ENCODE peak calls at places on chromosome 3, in four cellular contexts. Z is EL; D is sciatic nerve; O is activated CD4-positive, alpha-beta T cell treated with anti-CD3 and anti-CD28 coated beads for 24 hours. H is an unnamed sample.

GRCh38 chr3:17025594-17026139 is 140.9 kb downstream of the PLCL2 start:
- DNase-seq in Z (no peak), D (no peak), O (peak), H (no peak)

GRCh38 chr3:107679911-107680310 is 157.1 kb downstream of the BBX start:
- DNase-seq in Z (no peak), D (no peak), O (no peak), H (no peak)

GRCh38 chr3:186121968-186122367 is 13.1 kb upstream of the ETV5 start:
- DNase-seq in Z (no peak), D (no peak), O (no peak), H (no peak)

GRCh38 chr3:151210676-151211381 is 7.8 kb upstream of the GPR171 start:
- DNase-seq in Z (no peak), D (no peak), O (no peak), H (no peak)

GRCh38 chr3:155407971-155408370 is 114.5 kb upstream of the STRIT1 start:
- DNase-seq in Z (no peak), D (no peak), O (no peak), H (no peak)

GRCh38 chr3:142596726-142597088 is 514 bp downstream of the PLS1 start:
- DNase-seq in Z (no peak), D (no peak), O (no peak), H (no peak)

GRCh38 chr3:14386254-14386653 is 16.2 kb upstream of the SLC6A6 start:
- DNase-seq in Z (no peak), D (no peak), O (no peak), H (no peak)

GRCh38 chr3:12906141-12906915 is 65.0 kb upstream of the RPL32 start:
- DNase-seq in Z (no peak), D (no peak), O (no peak), H (no peak)

GRCh38 chr3:12286927-12287726 is 1.7 kb upstream of the PPARG start:
- DNase-seq in Z (peak), D (no peak), O (no peak), H (no peak)

GRCh38 chr3:48248095-48248863 is 7.4 kb downstream of the ZNF589 start:
- DNase-seq in Z (no peak), D (no peak), O (no peak), H (no peak)

GRCh38 chr3:194279106-194279505 is 72.0 kb downstream of the CPN2 start:
- DNase-seq in Z (no peak), D (peak), O (no peak), H (peak)

GRCh38 chr3:121730940-121731687 is 18.4 kb downstream of the GOLGB1 start:
- DNase-seq in Z (no peak), D (no peak), O (no peak), H (no peak)

GRCh38 chr3:134357914-134358811 is 16.1 kb downstream of the AMOTL2 start:
- DNase-seq in Z (peak), D (peak), O (no peak), H (no peak)

GRCh38 chr3:134642445-134643149 is 8.2 kb downstream of the KY start:
- DNase-seq in Z (no peak), D (no peak), O (no peak), H (peak)

GRCh38 chr3:58102976-58103447 is 94.8 kb downstream of the FLNB start:
- DNase-seq in Z (no peak), D (no peak), O (no peak), H (no peak)

GRCh38 chr3:132135628-132136333 is 101.0 kb upstream of the CPNE4 start:
- DNase-seq in Z (peak), D (no peak), O (no peak), H (no peak)

GRCh38 chr3:193509103-193509965 is 45.4 kb downstream of the ATP13A4 start:
- DNase-seq in Z (no peak), D (no peak), O (no peak), H (no peak)

GRCh38 chr3:48215466-48215865 is 7.8 kb upstream of the CAMP start:
- DNase-seq in Z (no peak), D (no peak), O (no peak), H (no peak)

GRCh38 chr3:195388380-195388779 is 54.4 kb downstream of the ACAP2 start:
- DNase-seq in Z (no peak), D (no peak), O (no peak), H (no peak)

GRCh38 chr3:100210777-100211145 is 50.0 kb upstream of the TBC1D23 start:
- DNase-seq in Z (peak), D (no peak), O (no peak), H (no peak)

GRCh38 chr3:50584391-50584790 is 15.1 kb downstream of the HEMK1 start:
- DNase-seq in Z (no peak), D (no peak), O (no peak), H (no peak)

GRCh38 chr3:10017636-10018292 is 8.5 kb upstream of the FANCD2 start:
- DNase-seq in Z (peak), D (no peak), O (peak), H (no peak)

GRCh38 chr3:69368129-69368741 is 17.7 kb downstream of the FRMD4B start:
- DNase-seq in Z (peak), D (no peak), O (no peak), H (no peak)

GRCh38 chr3:105614288-105615030 is 247.8 kb downstream of the ALCAM start:
- DNase-seq in Z (peak), D (no peak), O (no peak), H (no peak)

GRCh38 chr3:8608041-8608790 is 36.4 kb downstream of the SSUH2 start:
- DNase-seq in Z (no peak), D (no peak), O (no peak), H (no peak)

GRCh38 chr3:60000311-60001105 is 950.7 kb upstream of the CFAP20DC start:
- DNase-seq in Z (no peak), D (no peak), O (no peak), H (no peak)

H was measured in coronary artery.